ENCODE peak calls at places on chromosomes 1 and 21, in five cellular contexts. N, V, G, I and F are unnamed samples.

GRCh38 chr1:94769551-94769950 is 50.6 kb upstream of the SLC44A3 start:
- DNase-seq in N (no peak), V (no peak), G (no peak), I (no peak), F (no peak)

GRCh38 chr1:14055442-14056225 is 355.6 kb downstream of the PRDM2 start:
- DNase-seq in N (no peak), V (no peak), G (no peak), I (peak), F (no peak)

GRCh38 chr1:43763497-43763973 is 56.2 kb downstream of the ST3GAL3 start:
- DNase-seq in N (peak), V (peak), G (peak), I (peak), F (peak)

GRCh38 chr1:20380616-20381035 is 90.0 kb downstream of the VWA5B1 start:
- DNase-seq in N (no peak), V (no peak), G (no peak), I (peak), F (no peak)

GRCh38 chr1:185008746-185009360 is 34.5 kb upstream of the NIBAN1 start:
- DNase-seq in N (no peak), V (no peak), G (no peak), I (no peak), F (no peak)

GRCh38 chr1:14552246-14552970 is 46.1 kb upstream of the KAZN start:
- DNase-seq in N (no peak), V (no peak), G (no peak), I (no peak), F (no peak)

GRCh38 chr1:151520359-151520758 is 9.2 kb downstream of the CGN start:
- DNase-seq in N (no peak), V (peak), G (no peak), I (no peak), F (peak)

GRCh38 chr1:36565576-36566501 is 83.1 kb upstream of the CSF3R start:
- DNase-seq in N (no peak), V (no peak), G (no peak), I (no peak), F (no peak)

GRCh38 chr1:56527548-56528302 is 51.6 kb downstream of the PLPP3 start:
- DNase-seq in N (peak), V (no peak), G (no peak), I (peak), F (no peak)

GRCh38 chr1:221667504-221667903 is 74.4 kb downstream of the DUSP10 start:
- DNase-seq in N (no peak), V (peak), G (peak), I (peak), F (no peak)

GRCh38 chr21:27359141-27359540 is 392.3 kb upstream of the ADAMTS5 start:
- DNase-seq in N (no peak), V (no peak), G (no peak), I (peak), F (no peak)

GRCh38 chr1:154971341-154971998 is 923 bp upstream of the SHC1 start:
- DNase-seq in N (no peak), V (no peak), G (no peak), I (no peak), F (no peak)

GRCh38 chr1:61157420-61157987 is 75.1 kb downstream of the NFIA start:
- DNase-seq in N (no peak), V (no peak), G (no peak), I (peak), F (no peak)

GRCh38 chr1:59516881-59517280 is 220.0 kb downstream of the FGGY start:
- DNase-seq in N (no peak), V (no peak), G (no peak), I (no peak), F (no peak)

DNA sequence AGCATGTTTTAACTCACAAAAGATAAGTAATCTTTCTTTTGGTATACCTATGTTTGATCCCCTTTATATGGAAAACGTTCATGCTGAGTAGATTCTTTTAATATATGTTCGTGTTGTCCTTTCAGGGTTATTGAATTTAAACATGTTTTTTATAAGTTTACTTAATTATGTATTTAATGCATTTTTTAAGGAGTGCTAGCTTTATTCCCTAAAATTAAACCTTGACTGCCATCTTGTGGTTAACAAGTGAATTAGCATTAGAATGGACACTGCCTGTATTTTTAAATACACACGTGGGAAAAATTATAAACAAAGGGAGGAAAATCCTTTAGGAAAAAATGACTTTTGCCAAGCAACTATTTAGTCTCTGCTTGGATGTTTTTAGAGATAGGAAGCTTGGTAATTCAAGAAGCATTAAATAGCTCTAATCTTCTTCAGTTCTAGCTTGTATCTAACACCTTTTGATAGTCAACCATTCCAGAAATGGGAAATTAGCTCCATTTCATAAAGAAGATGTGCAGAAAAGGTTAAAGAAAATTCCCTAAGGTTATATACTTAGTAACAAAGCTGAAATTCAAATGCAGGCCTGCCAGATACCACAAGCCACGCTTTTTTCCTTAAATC is 43.0 kb downstream of the UBE2U start:
- DNase-seq in N (no peak), V (peak), G (peak), I (peak), F (peak)
- TF ChIP-seq CTCF in N (peak), V (peak), G (peak), I (peak), F (peak)

GRCh38 chr1:157696966-157697628 is 3.5 kb downstream of the FCRL3 start:
- DNase-seq in N (no peak), V (no peak), G (no peak), I (no peak), F (no peak)

GRCh38 chr1:157695417-157695816 is 5.2 kb downstream of the FCRL3 start:
- DNase-seq in N (no peak), V (no peak), G (no peak), I (no peak), F (no peak)

GRCh38 chr1:157691285-157691920 is 9.2 kb downstream of the FCRL3 start:
- DNase-seq in N (no peak), V (peak), G (peak), I (peak), F (peak)
- TF ChIP-seq CTCF in N (peak), V (peak), G (peak), I (peak), F (peak)

DNA sequence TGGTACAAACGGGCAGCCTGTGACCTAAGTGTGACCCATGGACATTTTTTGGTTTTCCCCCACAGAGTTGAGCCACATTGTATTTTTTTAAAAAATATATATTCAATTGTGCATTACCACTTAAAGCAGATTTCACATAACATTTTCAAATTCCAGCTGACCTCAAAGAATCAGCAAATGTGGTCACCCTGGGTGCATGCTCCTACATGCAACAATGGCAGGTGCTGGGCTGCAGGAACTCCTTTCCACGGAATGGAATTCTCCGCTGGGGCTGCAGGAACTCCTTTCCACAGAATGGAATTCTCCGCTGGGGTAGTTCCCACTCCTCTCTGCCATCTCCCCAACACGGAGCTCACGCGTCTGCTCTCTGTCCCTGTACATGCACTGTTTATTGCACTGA is 68.7 kb downstream of the MAP10 start:
- DNase-seq in N (peak), V (no peak), G (no peak), I (no peak), F (no peak)
- TF ChIP-seq CTCF in N (no peak), V (no peak), G (no peak), I (no peak), F (no peak)

DNA sequence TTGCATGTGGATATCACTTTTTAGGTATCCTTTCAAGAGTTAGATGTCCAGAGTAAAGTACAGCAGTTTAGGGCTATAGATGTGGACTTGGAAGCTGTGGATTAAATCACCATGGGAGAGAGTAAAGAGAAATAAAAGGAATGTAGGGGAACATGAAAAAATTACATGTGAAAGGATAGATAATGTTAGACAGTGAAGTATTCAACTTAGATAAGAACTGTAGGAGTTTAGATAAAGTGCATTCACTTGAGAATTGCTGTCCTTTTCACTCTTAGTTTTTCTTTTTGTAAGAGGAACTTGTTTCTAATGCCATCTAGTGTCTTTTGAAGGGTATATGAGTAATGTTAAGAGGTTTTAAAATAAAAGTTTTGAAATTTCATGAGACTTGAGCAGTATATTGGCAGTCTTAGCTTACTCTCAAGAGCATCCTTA is 40.1 kb downstream of the MAST2 start:
- DNase-seq in N (no peak), V (peak), G (peak), I (peak), F (peak)
- TF ChIP-seq CTCF in N (no peak), V (no peak), G (peak), I (no peak), F (no peak)

DNA sequence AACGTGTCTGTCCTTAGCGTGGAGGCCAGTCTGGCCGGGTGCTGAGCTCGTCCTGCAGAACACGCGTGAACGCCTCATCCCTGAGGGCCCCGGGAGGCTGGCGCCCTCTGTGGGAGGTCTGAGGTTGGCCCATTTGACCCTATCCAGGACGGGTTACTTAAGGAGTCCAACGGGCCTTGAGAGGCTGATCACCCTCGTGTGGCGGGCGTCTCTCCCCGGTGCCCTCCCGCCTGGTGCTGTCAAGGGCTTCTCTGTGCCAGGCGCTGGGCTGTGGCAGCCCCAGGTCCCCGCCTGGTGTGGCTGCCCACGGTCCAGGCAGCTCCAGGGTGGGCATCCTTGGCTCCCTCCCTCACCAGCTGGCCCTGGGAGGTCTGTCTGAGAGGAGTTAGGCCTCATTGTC is 9.7 kb downstream of the SKI start:
- DNase-seq in N (no peak), V (no peak), G (no peak), I (peak), F (no peak)
- TF ChIP-seq CTCF in N (no peak), V (no peak), G (no peak), I (no peak), F (no peak)

GRCh38 chr1:85393490-85393889 is 71.5 kb downstream of the DDAH1 start:
- DNase-seq in N (no peak), V (no peak), G (no peak), I (no peak), F (no peak)

GRCh38 chr1:85394130-85394529 is 70.8 kb downstream of the DDAH1 start:
- DNase-seq in N (no peak), V (no peak), G (no peak), I (no peak), F (no peak)

GRCh38 chr1:85397490-85398044 is 67.4 kb downstream of the DDAH1 start:
- DNase-seq in N (no peak), V (no peak), G (no peak), I (peak), F (no peak)

GRCh38 chr1:85396194-85396593 is 68.8 kb downstream of the DDAH1 start:
- DNase-seq in N (no peak), V (no peak), G (no peak), I (no peak), F (no peak)

GRCh38 chr1:85398391-85399064 is 66.4 kb downstream of the DDAH1 start:
- DNase-seq in N (no peak), V (no peak), G (no peak), I (peak), F (no peak)
- TF ChIP-seq CTCF in N (no peak), V (no peak), G (peak), I (no peak), F (no peak)

GRCh38 chr1:86926886-86927285 is 12.5 kb downstream of the HS2ST1 start:
- DNase-seq in N (no peak), V (no peak), G (no peak), I (no peak), F (no peak)

GRCh38 chr1:86925742-86926141 is 11.3 kb downstream of the HS2ST1 start:
- DNase-seq in N (no peak), V (no peak), G (no peak), I (no peak), F (no peak)

GRCh38 chr1:86922445-86922844 is 8.0 kb downstream of the HS2ST1 start:
- DNase-seq in N (no peak), V (no peak), G (no peak), I (no peak), F (no peak)

GRCh38 chr1:86928819-86929218 is 14.4 kb downstream of the HS2ST1 start:
- DNase-seq in N (no peak), V (no peak), G (no peak), I (no peak), F (no peak)

DNA sequence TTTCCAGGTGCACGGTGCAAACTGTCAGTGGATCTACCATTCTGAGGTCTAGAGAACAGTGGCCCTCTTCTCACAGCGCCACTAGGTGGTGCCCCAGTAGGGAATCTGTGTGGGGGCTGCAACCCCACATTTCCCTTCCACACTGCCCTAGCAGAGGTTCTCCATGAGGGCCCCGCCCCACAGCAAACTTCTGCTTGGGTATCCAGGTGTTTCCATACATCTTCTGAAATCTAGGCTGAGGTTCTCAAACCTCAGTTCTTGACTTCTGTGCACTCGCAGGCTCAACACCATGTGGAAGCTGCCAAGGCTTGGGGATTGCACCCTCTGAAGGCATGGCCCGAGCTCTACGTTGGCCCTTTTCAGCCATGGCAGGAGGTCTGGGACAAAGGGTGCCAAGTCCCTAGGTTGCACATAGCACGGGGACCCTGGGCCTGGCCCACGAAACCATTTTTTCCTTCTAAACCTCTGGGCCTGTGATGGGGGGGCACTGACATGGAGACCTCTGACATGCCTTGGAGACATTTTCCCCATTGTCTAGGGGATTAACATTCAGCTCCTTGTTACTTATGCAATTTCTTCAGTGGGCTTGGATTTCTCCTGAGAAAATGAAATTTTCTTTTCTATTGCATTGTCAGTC is 10.0 kb downstream of the HS2ST1 start:
- DNase-seq in N (no peak), V (no peak), G (no peak), I (no peak), F (no peak)
- TF ChIP-seq CTCF in N (no peak), V (no peak), G (no peak), I (no peak), F (no peak)

GRCh38 chr1:51044834-51045233 is 57.2 kb upstream of the C1orf185 start:
- DNase-seq in N (no peak), V (no peak), G (no peak), I (peak), F (peak)
- TF ChIP-seq CTCF in N (no peak), V (no peak), G (no peak), I (no peak), F (peak)

GRCh38 chr1:175649416-175649815 is 94.0 kb downstream of the TNR start:
- DNase-seq in N (no peak), V (no peak), G (no peak), I (no peak), F (no peak)

GRCh38 chr1:175646439-175647209 is 96.8 kb downstream of the TNR start:
- DNase-seq in N (no peak), V (no peak), G (no peak), I (no peak), F (no peak)

DNA sequence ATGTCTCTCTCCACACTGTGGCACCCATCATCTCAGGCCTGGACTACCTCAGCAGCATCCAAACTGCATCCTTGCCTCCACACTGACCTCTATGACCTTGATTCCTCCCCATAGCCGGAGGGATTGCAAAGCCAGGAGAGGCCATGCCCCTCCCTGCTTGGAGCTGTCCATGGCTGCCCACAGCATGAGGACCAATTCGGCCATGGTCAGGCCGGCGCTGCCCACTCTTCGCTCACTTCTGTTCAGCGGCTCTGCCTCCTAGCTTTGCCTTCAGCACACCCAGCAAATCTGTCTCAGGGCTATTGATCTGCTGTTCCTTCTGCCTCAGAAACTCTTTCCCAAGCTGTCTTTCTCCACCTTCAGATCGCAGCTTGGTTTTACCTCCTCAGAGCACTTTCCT is 94.5 kb downstream of the TNR start:
- DNase-seq in N (no peak), V (no peak), G (no peak), I (no peak), F (no peak)
- TF ChIP-seq CTCF in N (no peak), V (no peak), G (no peak), I (no peak), F (no peak)

GRCh38 chr21:19565587-19565986 is 1162.0 kb upstream of the TMPRSS15 start:
- DNase-seq in N (no peak), V (no peak), G (no peak), I (no peak), F (no peak)
- TF ChIP-seq CTCF in N (no peak), V (no peak), G (no peak), I (no peak), F (no peak)